ENCODE peak calls at places on chromosome 5, in ten cellular contexts. One of them, this sample, is unnamed.

GRCh38 chr5:60698316-60698715 is 1.6 kb downstream of the DEPDC1B start:
- DNase-seq in IMR-90: no peak
- DNase-seq in spleen: no peak
- DNase-seq in stomach: no peak
- DNase-seq in transverse colon: no peak
- DNase-seq in heart left ventricle: no peak
- DNase-seq in prostate gland: no peak
- DNase-seq in uterus: no peak
- DNase-seq in ovary: no peak
- DNase-seq in esophagus muscularis mucosa: no peak
- DNase-seq in this sample: no peak

GRCh38 chr5:30458681-30459080 is 734.8 kb upstream of the CDH6 start:
- DNase-seq in IMR-90: no peak
- DNase-seq in ovary: no peak
- DNase-seq in transverse colon: no peak
- DNase-seq in uterus: no peak
- DNase-seq in spleen: no peak
- DNase-seq in prostate gland: no peak
- DNase-seq in stomach: no peak
- DNase-seq in heart left ventricle: no peak
- DNase-seq in esophagus muscularis mucosa: no peak
- DNase-seq in this sample: no peak

GRCh38 chr5:115246361-115246991 is 16.2 kb downstream of the PGGT1B start:
- DNase-seq in IMR-90: peak
- DNase-seq in prostate gland: no peak
- DNase-seq in spleen: no peak
- DNase-seq in stomach: no peak
- DNase-seq in transverse colon: no peak
- DNase-seq in ovary: no peak
- DNase-seq in esophagus muscularis mucosa: no peak
- DNase-seq in uterus: no peak
- DNase-seq in heart left ventricle: no peak
- DNase-seq in this sample: peak

GRCh38 chr5:79842991-79843390 is 148.1 kb downstream of the MTX3 start:
- DNase-seq in spleen: no peak
- DNase-seq in uterus: no peak
- DNase-seq in prostate gland: no peak
- DNase-seq in transverse colon: no peak
- DNase-seq in ovary: no peak
- DNase-seq in stomach: no peak
- DNase-seq in esophagus muscularis mucosa: peak
- DNase-seq in IMR-90: no peak
- DNase-seq in heart left ventricle: no peak
- DNase-seq in this sample: no peak

GRCh38 chr5:82106806-82107205 is 135.0 kb downstream of the ATG10 start:
- DNase-seq in esophagus muscularis mucosa: no peak
- DNase-seq in ovary: no peak
- DNase-seq in prostate gland: no peak
- DNase-seq in IMR-90: no peak
- DNase-seq in uterus: no peak
- DNase-seq in spleen: no peak
- DNase-seq in heart left ventricle: no peak
- DNase-seq in stomach: no peak
- DNase-seq in transverse colon: no peak
- DNase-seq in this sample: peak

GRCh38 chr5:77972545-77973252 is 196.6 kb upstream of the TBCA start:
- DNase-seq in heart left ventricle: no peak
- DNase-seq in IMR-90: no peak
- DNase-seq in uterus: no peak
- DNase-seq in spleen: peak
- DNase-seq in transverse colon: no peak
- DNase-seq in prostate gland: no peak
- DNase-seq in stomach: no peak
- DNase-seq in ovary: no peak
- DNase-seq in esophagus muscularis mucosa: no peak
- DNase-seq in this sample: no peak

GRCh38 chr5:38414348-38414747 is 142.1 kb downstream of the LIFR start:
- DNase-seq in IMR-90: peak
- DNase-seq in ovary: no peak
- DNase-seq in spleen: no peak
- DNase-seq in heart left ventricle: no peak
- DNase-seq in transverse colon: no peak
- DNase-seq in esophagus muscularis mucosa: no peak
- DNase-seq in prostate gland: no peak
- DNase-seq in uterus: no peak
- DNase-seq in stomach: no peak
- DNase-seq in this sample: no peak

GRCh38 chr5:145668714-145669113 is 166.4 kb downstream of the PRELID2 start:
- DNase-seq in prostate gland: no peak
- DNase-seq in transverse colon: no peak
- DNase-seq in uterus: no peak
- DNase-seq in heart left ventricle: no peak
- DNase-seq in esophagus muscularis mucosa: no peak
- DNase-seq in stomach: no peak
- DNase-seq in spleen: no peak
- DNase-seq in IMR-90: no peak
- DNase-seq in ovary: no peak
- DNase-seq in this sample: no peak

GRCh38 chr5:174943785-174944184 is 219.4 kb downstream of the MSX2 start:
- DNase-seq in stomach: no peak
- DNase-seq in transverse colon: no peak
- DNase-seq in prostate gland: no peak
- DNase-seq in spleen: no peak
- DNase-seq in heart left ventricle: no peak
- DNase-seq in uterus: no peak
- DNase-seq in esophagus muscularis mucosa: no peak
- DNase-seq in IMR-90: no peak
- DNase-seq in ovary: no peak
- DNase-seq in this sample: no peak

GRCh38 chr5:66406761-66407289 is 189.4 kb upstream of the MAST4 start:
- DNase-seq in ovary: no peak
- DNase-seq in transverse colon: no peak
- DNase-seq in heart left ventricle: no peak
- DNase-seq in IMR-90: no peak
- DNase-seq in uterus: no peak
- DNase-seq in spleen: no peak
- DNase-seq in prostate gland: no peak
- DNase-seq in esophagus muscularis mucosa: no peak
- DNase-seq in stomach: no peak
- DNase-seq in this sample: no peak

GRCh38 chr5:77224672-77225355 is 14.3 kb downstream of the PDE8B start:
- DNase-seq in prostate gland: no peak
- DNase-seq in transverse colon: no peak
- DNase-seq in ovary: no peak
- DNase-seq in spleen: no peak
- DNase-seq in heart left ventricle: no peak
- DNase-seq in stomach: no peak
- DNase-seq in uterus: no peak
- DNase-seq in IMR-90: peak
- DNase-seq in esophagus muscularis mucosa: no peak
- DNase-seq in this sample: no peak

GRCh38 chr5:5810461-5810860 is 388.0 kb downstream of the ICE1 start:
- DNase-seq in heart left ventricle: peak
- DNase-seq in IMR-90: no peak
- DNase-seq in esophagus muscularis mucosa: peak
- DNase-seq in uterus: no peak
- DNase-seq in ovary: no peak
- DNase-seq in spleen: no peak
- DNase-seq in prostate gland: no peak
- DNase-seq in transverse colon: no peak
- DNase-seq in stomach: no peak
- DNase-seq in this sample: no peak

GRCh38 chr5:132080595-132080994 is 7.0 kb downstream of the CSF2 start:
- DNase-seq in ovary: no peak
- DNase-seq in transverse colon: no peak
- DNase-seq in esophagus muscularis mucosa: no peak
- DNase-seq in prostate gland: no peak
- DNase-seq in stomach: no peak
- DNase-seq in IMR-90: no peak
- DNase-seq in heart left ventricle: no peak
- DNase-seq in spleen: peak
- DNase-seq in uterus: no peak
- DNase-seq in this sample: no peak
- TF ChIP-seq POLR2A in ovary: no peak
- TF ChIP-seq POLR2A in transverse colon: no peak
- TF ChIP-seq POLR2A in esophagus muscularis mucosa: no peak
- TF ChIP-seq POLR2A in prostate gland: no peak
- TF ChIP-seq POLR2A in stomach: no peak
- TF ChIP-seq POLR2A in IMR-90: no peak
- TF ChIP-seq POLR2A in heart left ventricle: no peak
- TF ChIP-seq POLR2A in spleen: no peak
- TF ChIP-seq POLR2A in uterus: no peak
- TF ChIP-seq POLR2A in this sample: no peak

GRCh38 chr5:134523543-134524136 is 1.8 kb upstream of the JADE2 start:
- DNase-seq in stomach: no peak
- DNase-seq in IMR-90: no peak
- DNase-seq in spleen: no peak
- DNase-seq in heart left ventricle: no peak
- DNase-seq in uterus: no peak
- DNase-seq in esophagus muscularis mucosa: no peak
- DNase-seq in ovary: no peak
- DNase-seq in transverse colon: no peak
- DNase-seq in prostate gland: no peak
- DNase-seq in this sample: no peak
- H3K4me3 ChIP-seq in stomach: peak
- H3K4me3 ChIP-seq in IMR-90: peak
- H3K4me3 ChIP-seq in spleen: peak
- H3K4me3 ChIP-seq in heart left ventricle: peak
- H3K4me3 ChIP-seq in uterus: peak
- H3K4me3 ChIP-seq in esophagus muscularis mucosa: peak
- H3K4me3 ChIP-seq in ovary: peak
- H3K4me3 ChIP-seq in transverse colon: peak
- H3K4me3 ChIP-seq in prostate gland: peak
- H3K4me3 ChIP-seq in this sample: peak

GRCh38 chr5:139283252-139284166 is 10.0 kb upstream of the MATR3 start:
- DNase-seq in spleen: no peak
- DNase-seq in ovary: no peak
- DNase-seq in esophagus muscularis mucosa: no peak
- DNase-seq in heart left ventricle: no peak
- DNase-seq in prostate gland: no peak
- DNase-seq in stomach: no peak
- DNase-seq in IMR-90: no peak
- DNase-seq in uterus: no peak
- DNase-seq in transverse colon: no peak
- DNase-seq in this sample: no peak

GRCh38 chr5:139284295-139284694 is 9.2 kb upstream of the MATR3 start:
- DNase-seq in uterus: no peak
- DNase-seq in ovary: no peak
- DNase-seq in prostate gland: no peak
- DNase-seq in heart left ventricle: no peak
- DNase-seq in stomach: no peak
- DNase-seq in IMR-90: no peak
- DNase-seq in transverse colon: no peak
- DNase-seq in esophagus muscularis mucosa: no peak
- DNase-seq in spleen: no peak
- DNase-seq in this sample: no peak

GRCh38 chr5:139287890-139288635 is 5.5 kb upstream of the MATR3 start:
- DNase-seq in transverse colon: no peak
- DNase-seq in esophagus muscularis mucosa: peak
- DNase-seq in ovary: no peak
- DNase-seq in spleen: no peak
- DNase-seq in prostate gland: no peak
- DNase-seq in heart left ventricle: no peak
- DNase-seq in stomach: no peak
- DNase-seq in IMR-90: no peak
- DNase-seq in uterus: no peak
- DNase-seq in this sample: peak

GRCh38 chr5:139282195-139282557 is 11.4 kb upstream of the MATR3 start:
- DNase-seq in esophagus muscularis mucosa: no peak
- DNase-seq in uterus: no peak
- DNase-seq in IMR-90: peak
- DNase-seq in spleen: no peak
- DNase-seq in prostate gland: no peak
- DNase-seq in heart left ventricle: no peak
- DNase-seq in transverse colon: no peak
- DNase-seq in ovary: no peak
- DNase-seq in stomach: no peak
- DNase-seq in this sample: no peak

DNA sequence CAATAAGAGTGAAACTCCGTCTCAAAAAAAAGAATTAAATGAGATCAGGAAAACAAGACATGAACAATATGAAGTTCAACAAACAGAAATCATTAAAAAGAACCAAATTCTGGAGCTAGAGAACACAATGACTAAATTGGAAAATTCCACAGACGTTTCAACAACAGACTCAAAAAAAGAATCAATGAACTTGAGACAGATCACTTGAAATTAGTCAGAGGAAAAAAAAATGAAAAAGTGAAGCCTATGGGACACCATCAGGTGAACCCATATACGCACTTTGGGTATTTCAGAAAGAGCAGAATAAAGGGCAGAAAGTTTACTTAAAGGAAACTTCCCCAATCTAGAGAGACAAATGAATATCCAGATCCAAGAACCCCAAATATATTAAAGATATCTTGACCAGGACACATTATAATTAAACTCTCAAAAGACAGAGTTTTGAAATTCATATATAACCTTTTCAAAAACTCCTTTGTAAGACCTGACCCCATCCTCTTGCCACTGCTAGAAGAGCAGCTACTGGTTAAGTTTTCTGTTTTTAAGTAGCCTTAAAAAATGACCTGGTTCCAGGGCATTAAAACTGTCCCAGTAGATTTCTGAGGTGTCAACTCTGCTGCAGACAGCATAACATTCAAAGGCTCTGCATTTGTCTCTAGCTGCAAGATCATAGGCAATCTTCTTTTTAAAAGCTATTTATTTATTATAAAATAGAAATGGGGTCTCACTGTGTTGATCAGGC is 7.7 kb upstream of the MATR3 start:
- DNase-seq in ovary: no peak
- DNase-seq in uterus: no peak
- DNase-seq in spleen: no peak
- DNase-seq in esophagus muscularis mucosa: peak
- DNase-seq in IMR-90: no peak
- DNase-seq in transverse colon: no peak
- DNase-seq in heart left ventricle: no peak
- DNase-seq in prostate gland: no peak
- DNase-seq in stomach: no peak
- DNase-seq in this sample: no peak
- TF ChIP-seq POLR2A in ovary: no peak
- TF ChIP-seq POLR2A in uterus: no peak
- TF ChIP-seq POLR2A in spleen: no peak
- TF ChIP-seq POLR2A in esophagus muscularis mucosa: no peak
- TF ChIP-seq POLR2A in IMR-90: no peak
- TF ChIP-seq POLR2A in transverse colon: no peak
- TF ChIP-seq POLR2A in heart left ventricle: no peak
- TF ChIP-seq POLR2A in prostate gland: no peak
- TF ChIP-seq POLR2A in stomach: no peak
- TF ChIP-seq POLR2A in this sample: no peak

DNA sequence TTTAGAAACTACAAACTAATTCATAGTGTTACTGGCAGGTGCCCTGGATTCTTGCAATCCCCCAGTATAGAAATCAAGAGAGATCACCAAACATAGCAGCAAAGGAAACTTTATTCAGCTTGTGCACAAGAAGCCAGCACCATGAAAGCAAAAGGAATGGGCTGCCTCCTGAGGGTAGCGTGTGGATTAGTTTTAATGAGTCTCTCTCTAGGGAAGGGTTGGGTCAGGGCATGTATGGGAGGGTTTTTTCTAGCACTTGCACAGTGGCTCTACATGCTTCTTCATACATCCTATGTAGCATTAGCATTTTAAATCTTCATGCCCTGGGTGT is 38.4 kb downstream of the LYRM7 start:
- DNase-seq in ovary: no peak
- DNase-seq in stomach: no peak
- DNase-seq in esophagus muscularis mucosa: no peak
- DNase-seq in prostate gland: no peak
- DNase-seq in IMR-90: no peak
- DNase-seq in spleen: no peak
- DNase-seq in transverse colon: no peak
- DNase-seq in uterus: no peak
- DNase-seq in heart left ventricle: no peak
- DNase-seq in this sample: no peak
- H3K4me3 ChIP-seq in ovary: no peak
- H3K4me3 ChIP-seq in stomach: no peak
- H3K4me3 ChIP-seq in esophagus muscularis mucosa: no peak
- H3K4me3 ChIP-seq in prostate gland: no peak
- H3K4me3 ChIP-seq in IMR-90: no peak
- H3K4me3 ChIP-seq in spleen: no peak
- H3K4me3 ChIP-seq in transverse colon: no peak
- H3K4me3 ChIP-seq in uterus: no peak
- H3K4me3 ChIP-seq in heart left ventricle: no peak
- H3K4me3 ChIP-seq in this sample: no peak